ENCODE peak calls at places on chromosomes 1 and 21, in nine cellular contexts. R, X, F, Q, A, T, N, Z and V are unnamed samples.

GRCh38 chr1:200733907-200734306 is 4.8 kb upstream of the CAMSAP2 start:
- DNase-seq in R (no peak), X (no peak), F (no peak), Q (no peak), A (no peak), T (no peak), N (no peak), Z (no peak), V (no peak)

GRCh38 chr1:223143760-223144248 is 756 bp upstream of the TLR5 start:
- DNase-seq in R (no peak), X (no peak), F (peak), Q (peak), A (no peak), T (peak), N (peak), Z (no peak), V (peak)

GRCh38 chr1:228392111-228392936 is 14.3 kb downstream of the TRIM11 start:
- DNase-seq in R (no peak), X (peak), F (peak), Q (no peak), A (no peak), T (no peak), N (no peak), Z (peak), V (no peak)

GRCh38 chr1:174079796-174080195 is 57.6 kb upstream of the RC3H1 start:
- DNase-seq in R (no peak), X (no peak), F (no peak), Q (no peak), A (no peak), T (no peak), N (no peak), Z (no peak), V (no peak)

GRCh38 chr1:68322837-68323687 is 90.7 kb upstream of the WLS start:
- DNase-seq in R (no peak), X (peak), F (peak), Q (peak), A (no peak), T (no peak), N (peak), Z (peak), V (no peak)

GRCh38 chr1:203536981-203537455 is 43.1 kb downstream of the OPTC start:
- DNase-seq in R (no peak), X (no peak), F (no peak), Q (no peak), A (no peak), T (no peak), N (no peak), Z (peak), V (no peak)

GRCh38 chr1:209839875-209840491 is 12.2 kb downstream of the UTP25 start:
- DNase-seq in R (no peak), X (no peak), F (no peak), Q (no peak), A (peak), T (no peak), N (no peak), Z (peak), V (no peak)

GRCh38 chr1:90640325-90640724 is 76.8 kb downstream of the BARHL2 start:
- DNase-seq in R (no peak), X (no peak), F (no peak), Q (no peak), A (no peak), T (no peak), N (no peak), Z (no peak), V (no peak)

GRCh38 chr1:26530898-26531598 is 1.5 kb downstream of the RPS6KA1 start:
- DNase-seq in R (no peak), X (no peak), F (no peak), Q (peak), A (peak), T (no peak), N (no peak), Z (peak), V (peak)

GRCh38 chr21:29343517-29343916 is 44.8 kb downstream of the BACH1 start:
- DNase-seq in R (no peak), X (no peak), F (no peak), Q (no peak), A (no peak), T (no peak), N (no peak), Z (peak), V (no peak)

GRCh38 chr1:183817576-183818288 is 12.8 kb downstream of the RGL1 start:
- DNase-seq in R (no peak), X (no peak), F (no peak), Q (no peak), A (no peak), T (no peak), N (no peak), Z (peak), V (no peak)

GRCh38 chr1:182817802-182818201 is 21.3 kb upstream of the DHX9 start:
- DNase-seq in R (no peak), X (no peak), F (no peak), Q (no peak), A (no peak), T (no peak), N (no peak), Z (no peak), V (no peak)

GRCh38 chr1:48851638-48852037 is 74.9 kb upstream of the BEND5 start:
- DNase-seq in R (no peak), X (no peak), F (no peak), Q (no peak), A (no peak), T (no peak), N (no peak), Z (no peak), V (no peak)

GRCh38 chr1:204624631-204625216 is 60.8 kb downstream of the LRRN2 start:
- DNase-seq in R (no peak), X (no peak), F (no peak), Q (peak), A (peak), T (no peak), N (no peak), Z (no peak), V (no peak)

GRCh38 chr1:31377361-31377863 is 4.5 kb upstream of the FABP3 start:
- DNase-seq in R (no peak), X (no peak), F (no peak), Q (no peak), A (no peak), T (no peak), N (no peak), Z (no peak), V (no peak)

GRCh38 chr1:245416771-245417170 is 262.0 kb downstream of the KIF26B start:
- DNase-seq in R (no peak), X (no peak), F (no peak), Q (no peak), A (no peak), T (no peak), N (no peak), Z (no peak), V (no peak)

GRCh38 chr1:45876000-45876399 is 72.6 kb downstream of the MAST2 start:
- DNase-seq in R (no peak), X (no peak), F (no peak), Q (peak), A (no peak), T (no peak), N (no peak), Z (no peak), V (no peak)

GRCh38 chr1:21933397-21934248 is 3.5 kb downstream of the HSPG2 start:
- DNase-seq in R (no peak), X (peak), F (peak), Q (no peak), A (peak), T (no peak), N (peak), Z (no peak), V (no peak)

GRCh38 chr1:216186816-216187215 is 236.4 kb downstream of the USH2A start:
- DNase-seq in R (no peak), X (no peak), F (no peak), Q (no peak), A (no peak), T (no peak), N (no peak), Z (peak), V (no peak)

GRCh38 chr1:184255560-184255959 is 131.3 kb upstream of the C1orf21 start:
- DNase-seq in R (no peak), X (no peak), F (no peak), Q (no peak), A (peak), T (no peak), N (no peak), Z (no peak), V (no peak)

GRCh38 chr1:209960926-209961325 is 22.9 kb downstream of the SYT14 start:
- DNase-seq in R (no peak), X (no peak), F (no peak), Q (no peak), A (no peak), T (no peak), N (no peak), Z (no peak), V (no peak)

GRCh38 chr1:175191654-175192053 is 922 bp downstream of the KIAA0040 start:
- DNase-seq in R (no peak), X (no peak), F (no peak), Q (no peak), A (peak), T (no peak), N (no peak), Z (peak), V (no peak)

GRCh38 chr1:228457017-228457395 is 30.2 kb upstream of the RNF187 start:
- DNase-seq in R (no peak), X (no peak), F (no peak), Q (no peak), A (no peak), T (no peak), N (no peak), Z (no peak), V (no peak)

GRCh38 chr1:64112281-64112680 is 91.1 kb upstream of the UBE2U start:
- DNase-seq in R (no peak), X (no peak), F (no peak), Q (no peak), A (no peak), T (no peak), N (no peak), Z (peak), V (no peak)

GRCh38 chr1:218165687-218166088 is 119.4 kb upstream of the RRP15 start:
- DNase-seq in R (no peak), X (no peak), F (no peak), Q (no peak), A (no peak), T (no peak), N (no peak), Z (no peak), V (no peak)

GRCh38 chr1:41383094-41383852 is 22.0 kb downstream of the FOXO6 start:
- DNase-seq in R (no peak), X (no peak), F (peak), Q (no peak), A (peak), T (no peak), N (no peak), Z (peak), V (no peak)

GRCh38 chr1:229325401-229325800 is 17.4 kb downstream of the CCSAP start:
- DNase-seq in R (no peak), X (no peak), F (no peak), Q (no peak), A (no peak), T (no peak), N (no peak), Z (no peak), V (no peak)

GRCh38 chr1:246961939-246962373 is 30.2 kb upstream of the AHCTF1 start:
- DNase-seq in R (no peak), X (no peak), F (no peak), Q (no peak), A (no peak), T (peak), N (peak), Z (peak), V (no peak)

GRCh38 chr1:42669936-42670335 is 11.7 kb downstream of the PPIH start:
- DNase-seq in R (no peak), X (no peak), F (no peak), Q (no peak), A (no peak), T (no peak), N (no peak), Z (no peak), V (no peak)

GRCh38 chr1:175757381-175758015 is 14.1 kb upstream of the TNR start:
- DNase-seq in R (no peak), X (no peak), F (no peak), Q (peak), A (peak), T (no peak), N (no peak), Z (peak), V (no peak)

GRCh38 chr1:35274197-35274596 is 5.7 kb downstream of the ZMYM4 start:
- DNase-seq in R (no peak), X (no peak), F (no peak), Q (no peak), A (no peak), T (no peak), N (no peak), Z (no peak), V (no peak)

GRCh38 chr1:245179706-245180105 is 24.9 kb downstream of the KIF26B start:
- DNase-seq in R (no peak), X (no peak), F (no peak), Q (no peak), A (no peak), T (no peak), N (no peak), Z (no peak), V (no peak)

GRCh38 chr1:235018161-235018560 is 110.5 kb downstream of the TOMM20 start:
- DNase-seq in R (no peak), X (peak), F (no peak), Q (no peak), A (peak), T (no peak), N (peak), Z (peak), V (no peak)

GRCh38 chr1:79777481-79778219 is 771.1 kb upstream of the ADGRL4 start:
- DNase-seq in R (no peak), X (no peak), F (no peak), Q (peak), A (peak), T (no peak), N (no peak), Z (no peak), V (no peak)

GRCh38 chr21:25734654-25735220 is at the start of the genes ATP5PF and GABPA:
- DNase-seq in R (peak), X (peak), F (peak), Q (peak), A (peak), T (peak), N (peak), Z (peak), V (peak)

GRCh38 chr1:231971397-231972233 is 345.0 kb downstream of the DISC1 start:
- DNase-seq in R (no peak), X (no peak), F (no peak), Q (no peak), A (no peak), T (no peak), N (no peak), Z (peak), V (no peak)

GRCh38 chr1:179824265-179824664 is 53.3 kb downstream of the TOR1AIP2 start:
- DNase-seq in R (no peak), X (peak), F (no peak), Q (no peak), A (no peak), T (no peak), N (no peak), Z (no peak), V (peak)

GRCh38 chr1:24418898-24419628 is 3.5 kb downstream of the NIPAL3 start:
- DNase-seq in R (no peak), X (no peak), F (no peak), Q (no peak), A (no peak), T (peak), N (no peak), Z (peak), V (no peak)
- H3K27ac ChIP-seq in R (peak), X (no peak), F (no peak), Q (no peak), A (no peak), T (peak), N (no peak), Z (no peak), V (no peak)

GRCh38 chr1:166166400-166166699 is 451 bp downstream of the FAM78B start:
- DNase-seq in R (no peak), X (no peak), F (no peak), Q (no peak), A (no peak), T (no peak), N (no peak), Z (no peak), V (no peak)

GRCh38 chr1:166164995-166165660 is 1.7 kb downstream of the FAM78B start:
- DNase-seq in R (no peak), X (peak), F (peak), Q (peak), A (peak), T (peak), N (peak), Z (peak), V (peak)

GRCh38 chr1:166165661-166166399 is 971 bp downstream of the FAM78B start:
- DNase-seq in R (no peak), X (peak), F (peak), Q (peak), A (peak), T (no peak), N (no peak), Z (peak), V (no peak)

GRCh38 chr1:166167395-166167922 is 658 bp upstream of the FAM78B start:
- DNase-seq in R (no peak), X (no peak), F (no peak), Q (no peak), A (no peak), T (no peak), N (no peak), Z (no peak), V (no peak)

DNA sequence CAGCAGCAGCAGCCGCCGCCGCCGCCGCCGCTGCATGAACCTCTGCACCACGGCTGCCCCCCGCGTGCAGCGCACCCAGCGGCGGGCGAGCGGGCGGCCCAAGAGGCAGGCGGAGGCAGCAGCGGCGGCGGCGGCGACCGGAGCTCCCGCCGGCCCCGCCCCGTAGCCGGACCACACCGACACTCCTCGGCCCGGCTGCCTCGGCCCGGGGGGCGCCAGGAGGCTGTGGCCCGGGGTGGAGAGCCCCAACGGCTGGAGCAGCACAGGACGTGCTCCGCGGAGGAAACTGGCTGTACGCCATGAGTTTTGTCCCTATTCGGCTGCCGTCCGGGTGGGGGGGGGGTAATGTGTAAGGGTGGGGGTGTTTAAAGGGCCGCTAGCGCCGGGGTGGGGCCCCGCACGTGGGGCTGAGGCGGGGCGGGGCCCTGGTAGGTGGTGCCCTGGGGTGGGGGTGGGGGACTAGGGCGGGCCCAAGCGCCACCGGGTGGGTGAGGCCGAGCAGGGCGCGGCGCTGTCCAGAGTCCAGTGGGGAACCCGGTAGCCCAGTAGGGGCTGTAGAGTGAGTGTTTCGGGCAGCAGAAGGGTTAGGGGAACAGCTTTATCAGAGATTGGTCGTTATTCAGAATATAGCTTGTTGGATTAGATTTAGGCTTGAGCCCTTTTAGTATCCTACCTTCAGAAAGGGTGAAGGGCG is at the start of gene FAM78B:
- DNase-seq in R (no peak), X (peak), F (peak), Q (peak), A (peak), T (peak), N (peak), Z (peak), V (peak)
- H3K27ac ChIP-seq in R (no peak), X (peak), F (no peak), Q (no peak), A (no peak), T (no peak), N (no peak), Z (no peak), V (peak)

GRCh38 chr1:208187499-208188041 is 56.6 kb downstream of the PLXNA2 start:
- DNase-seq in R (no peak), X (no peak), F (no peak), Q (no peak), A (no peak), T (no peak), N (no peak), Z (no peak), V (no peak)

GRCh38 chr1:208182880-208183279 is 61.3 kb downstream of the PLXNA2 start:
- DNase-seq in R (no peak), X (no peak), F (no peak), Q (no peak), A (no peak), T (no peak), N (no peak), Z (no peak), V (no peak)

GRCh38 chr1:208185801-208186201 is 58.4 kb downstream of the PLXNA2 start:
- DNase-seq in R (no peak), X (no peak), F (no peak), Q (no peak), A (no peak), T (no peak), N (no peak), Z (no peak), V (no peak)

GRCh38 chr1:208183977-208184901 is 59.9 kb downstream of the PLXNA2 start:
- DNase-seq in R (no peak), X (peak), F (no peak), Q (no peak), A (no peak), T (no peak), N (peak), Z (peak), V (no peak)

GRCh38 chr1:208184993-208185703 is 59.0 kb downstream of the PLXNA2 start:
- DNase-seq in R (no peak), X (no peak), F (no peak), Q (no peak), A (no peak), T (no peak), N (no peak), Z (peak), V (no peak)
- H3K27ac ChIP-seq in R (no peak), X (peak), F (peak), Q (no peak), A (no peak), T (no peak), N (no peak), Z (no peak), V (peak)

DNA sequence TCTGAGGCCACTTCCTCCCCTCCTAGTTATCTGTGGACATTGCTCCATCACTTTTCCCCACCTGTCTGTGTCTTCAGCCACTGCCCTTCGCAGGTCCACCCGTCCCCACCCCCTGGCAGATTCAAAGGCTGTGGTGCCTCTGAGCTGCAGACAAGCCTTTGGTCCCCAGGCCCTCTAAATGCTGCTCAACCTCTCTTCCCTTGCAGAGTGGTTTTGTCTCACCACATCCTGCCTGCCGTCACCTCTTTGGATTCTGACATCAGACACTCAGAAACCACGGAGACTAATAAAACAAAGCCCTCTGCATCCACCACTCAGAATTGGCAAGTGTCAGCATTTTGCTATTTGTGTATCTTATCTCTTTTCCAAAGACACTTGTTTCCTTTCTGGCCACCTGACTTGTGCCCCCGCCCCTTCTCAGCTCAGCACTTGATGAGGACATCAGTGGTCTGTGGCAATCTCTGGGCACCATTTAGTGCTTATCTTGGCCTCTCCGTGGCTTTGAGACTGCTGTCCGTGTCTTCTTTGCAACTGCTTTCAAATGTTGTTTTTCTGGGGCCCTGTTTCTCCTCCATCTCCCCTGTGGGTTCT is 7.7 kb downstream of the CNIH3 start:
- DNase-seq in R (peak), X (no peak), F (no peak), Q (no peak), A (peak), T (no peak), N (no peak), Z (peak), V (peak)
- H3K27ac ChIP-seq in R (peak), X (no peak), F (no peak), Q (no peak), A (no peak), T (no peak), N (no peak), Z (peak), V (peak)

DNA sequence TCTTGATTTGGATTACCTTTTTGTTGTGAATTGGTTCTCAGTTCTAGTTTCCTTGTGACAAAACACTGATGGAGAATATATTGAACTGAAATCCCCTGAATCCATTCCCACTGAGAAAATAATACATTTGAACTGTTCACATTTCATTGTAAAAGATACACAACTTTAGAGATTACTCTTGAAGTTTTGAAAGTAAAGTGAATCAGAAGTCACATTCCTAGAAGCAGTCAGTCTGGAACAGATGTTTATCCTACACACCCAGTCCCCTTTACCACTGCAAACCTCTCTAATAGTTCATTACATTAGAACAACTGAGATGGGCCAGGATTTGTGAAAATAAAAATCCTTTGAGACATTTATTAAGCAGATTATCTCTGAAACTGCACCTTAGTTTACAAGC is 3.4 kb downstream of the RERE start:
- DNase-seq in R (no peak), X (no peak), F (no peak), Q (no peak), A (no peak), T (no peak), N (no peak), Z (peak), V (no peak)
- H3K27ac ChIP-seq in R (no peak), X (no peak), F (no peak), Q (no peak), A (no peak), T (peak), N (no peak), Z (peak), V (no peak)